ENCODE peak calls at places on chromosome X, in nine cellular contexts. One of them, this sample, is unnamed.

GRCh38 chrX:41518127-41518840 is 71.1 kb downstream of the NYX start:
- DNase-seq in NCI-H2081: no peak
- DNase-seq in cardiac muscle cell: no peak
- DNase-seq in uterus: no peak
- DNase-seq in HL-60: no peak
- DNase-seq in GF-D8: no peak
- DNase-seq in ovary: no peak
- DNase-seq in PC-3: no peak
- DNase-seq in HCT116: no peak
- DNase-seq in this sample: no peak

GRCh38 chrX:119150163-119151135 is 22.8 kb upstream of the KIAA1210 start:
- DNase-seq in NCI-H2081: no peak
- DNase-seq in cardiac muscle cell: no peak
- DNase-seq in uterus: peak; percentile 14
- DNase-seq in HL-60: no peak
- DNase-seq in GF-D8: no peak
- DNase-seq in ovary: peak; percentile 25
- DNase-seq in PC-3: no peak
- DNase-seq in HCT116: no peak
- DNase-seq in this sample: no peak

GRCh38 chrX:41045960-41046567 is 39.2 kb upstream of the USP9X start:
- DNase-seq in NCI-H2081: no peak
- DNase-seq in cardiac muscle cell: peak; percentile 84
- DNase-seq in uterus: peak; percentile 15
- DNase-seq in HL-60: no peak
- DNase-seq in GF-D8: no peak
- DNase-seq in ovary: no peak
- DNase-seq in PC-3: no peak
- DNase-seq in HCT116: no peak
- DNase-seq in this sample: no peak

GRCh38 chrX:37685452-37686347 is at the start of gene XK:
- DNase-seq in NCI-H2081: peak; percentile 67
- DNase-seq in cardiac muscle cell: peak; percentile 25
- DNase-seq in uterus: peak; percentile 28
- DNase-seq in HL-60: no peak
- DNase-seq in GF-D8: peak; percentile 70
- DNase-seq in ovary: peak; percentile 19
- DNase-seq in PC-3: peak; percentile 55
- DNase-seq in HCT116: peak; percentile 71
- DNase-seq in this sample: peak; percentile 24

GRCh38 chrX:12894074-12894691 is 12.2 kb upstream of the TLR8 start:
- DNase-seq in NCI-H2081: peak; percentile 44
- DNase-seq in cardiac muscle cell: peak; percentile 38
- DNase-seq in uterus: peak; percentile 16
- DNase-seq in HL-60: no peak
- DNase-seq in GF-D8: no peak
- DNase-seq in ovary: no peak
- DNase-seq in PC-3: peak; percentile 55
- DNase-seq in HCT116: peak; percentile 21
- DNase-seq in this sample: peak; percentile 57

GRCh38 chrX:130097507-130098201 is 12.6 kb downstream of the ELF4 start:
- DNase-seq in NCI-H2081: no peak
- DNase-seq in cardiac muscle cell: no peak
- DNase-seq in uterus: no peak
- DNase-seq in HL-60: no peak
- DNase-seq in GF-D8: peak; percentile 18
- DNase-seq in ovary: no peak
- DNase-seq in PC-3: no peak
- DNase-seq in HCT116: no peak
- DNase-seq in this sample: no peak

GRCh38 chrX:155061770-155062169 is 9.2 kb downstream of the CMC4 start:
- DNase-seq in NCI-H2081: no peak
- DNase-seq in cardiac muscle cell: no peak
- DNase-seq in uterus: no peak
- DNase-seq in HL-60: no peak
- DNase-seq in GF-D8: no peak
- DNase-seq in ovary: no peak
- DNase-seq in PC-3: no peak
- DNase-seq in HCT116: no peak
- DNase-seq in this sample: no peak

GRCh38 chrX:115894087-115894486 is 276.5 kb upstream of the AGTR2 start:
- DNase-seq in NCI-H2081: peak; percentile 47
- DNase-seq in cardiac muscle cell: peak; percentile 13
- DNase-seq in uterus: no peak
- DNase-seq in HL-60: no peak
- DNase-seq in GF-D8: no peak
- DNase-seq in ovary: peak; percentile 28
- DNase-seq in PC-3: peak; percentile 65
- DNase-seq in HCT116: peak; percentile 2
- DNase-seq in this sample: peak; percentile 59

GRCh38 chrX:102835504-102836146 is 101.4 kb upstream of the RAB40AL start:
- DNase-seq in NCI-H2081: no peak
- DNase-seq in cardiac muscle cell: peak; percentile 51
- DNase-seq in uterus: no peak
- DNase-seq in HL-60: no peak
- DNase-seq in GF-D8: no peak
- DNase-seq in ovary: no peak
- DNase-seq in PC-3: peak; percentile 53
- DNase-seq in HCT116: no peak
- DNase-seq in this sample: peak; percentile 7

GRCh38 chrX:70774223-70774622 is 134.3 kb downstream of the TEX11 start:
- DNase-seq in NCI-H2081: no peak
- DNase-seq in cardiac muscle cell: no peak
- DNase-seq in uterus: no peak
- DNase-seq in HL-60: no peak
- DNase-seq in GF-D8: no peak
- DNase-seq in ovary: no peak
- DNase-seq in PC-3: no peak
- DNase-seq in HCT116: no peak
- DNase-seq in this sample: no peak

GRCh38 chrX:43850612-43851011 is 31.6 kb downstream of the MAOB start:
- DNase-seq in NCI-H2081: no peak
- DNase-seq in cardiac muscle cell: no peak
- DNase-seq in uterus: no peak
- DNase-seq in HL-60: no peak
- DNase-seq in GF-D8: no peak
- DNase-seq in ovary: no peak
- DNase-seq in PC-3: no peak
- DNase-seq in HCT116: no peak
- DNase-seq in this sample: no peak

GRCh38 chrX:23770142-23770541 is 12.8 kb upstream of the SAT1 start:
- DNase-seq in NCI-H2081: no peak
- DNase-seq in cardiac muscle cell: no peak
- DNase-seq in uterus: no peak
- DNase-seq in HL-60: no peak
- DNase-seq in GF-D8: no peak
- DNase-seq in ovary: no peak
- DNase-seq in PC-3: no peak
- DNase-seq in HCT116: no peak
- DNase-seq in this sample: no peak

GRCh38 chrX:40521868-40522450 is 58.8 kb upstream of the ATP6AP2 start:
- DNase-seq in NCI-H2081: no peak
- DNase-seq in cardiac muscle cell: no peak
- DNase-seq in uterus: no peak
- DNase-seq in HL-60: no peak
- DNase-seq in GF-D8: no peak
- DNase-seq in ovary: no peak
- DNase-seq in PC-3: no peak
- DNase-seq in HCT116: no peak
- DNase-seq in this sample: no peak

GRCh38 chrX:133985164-133986007 is at the start of gene GPC3:
- DNase-seq in NCI-H2081: peak; percentile 45
- DNase-seq in cardiac muscle cell: peak; percentile 65
- DNase-seq in uterus: peak; percentile 32
- DNase-seq in HL-60: no peak
- DNase-seq in GF-D8: no peak
- DNase-seq in ovary: peak; percentile 27
- DNase-seq in PC-3: no peak
- DNase-seq in HCT116: no peak
- DNase-seq in this sample: no peak

GRCh38 chrX:27445438-27445837 is 17.7 kb downstream of the PPP4R3C start:
- DNase-seq in NCI-H2081: no peak
- DNase-seq in cardiac muscle cell: no peak
- DNase-seq in uterus: no peak
- DNase-seq in HL-60: no peak
- DNase-seq in GF-D8: no peak
- DNase-seq in ovary: no peak
- DNase-seq in PC-3: no peak
- DNase-seq in HCT116: no peak
- DNase-seq in this sample: no peak

GRCh38 chrX:153469811-153470410 is 465 bp downstream of the HAUS7 start:
- DNase-seq in NCI-H2081: no peak
- DNase-seq in cardiac muscle cell: peak; percentile 23
- DNase-seq in uterus: no peak
- DNase-seq in HL-60: peak; percentile 34
- DNase-seq in GF-D8: peak; percentile 4
- DNase-seq in ovary: no peak
- DNase-seq in PC-3: peak; percentile 28
- DNase-seq in HCT116: no peak
- DNase-seq in this sample: no peak

GRCh38 chrX:133640161-133641015 is 225.1 kb upstream of the GPC4 start:
- DNase-seq in NCI-H2081: no peak
- DNase-seq in cardiac muscle cell: peak; percentile 4
- DNase-seq in uterus: no peak
- DNase-seq in HL-60: no peak
- DNase-seq in GF-D8: no peak
- DNase-seq in ovary: no peak
- DNase-seq in PC-3: peak; percentile 58
- DNase-seq in HCT116: no peak
- DNase-seq in this sample: no peak

GRCh38 chrX:48890296-48890925 is 7.2 kb downstream of the TIMM17B start:
- DNase-seq in NCI-H2081: no peak
- DNase-seq in cardiac muscle cell: no peak
- DNase-seq in uterus: no peak
- DNase-seq in HL-60: no peak
- DNase-seq in GF-D8: no peak
- DNase-seq in ovary: no peak
- DNase-seq in PC-3: peak; percentile 12
- DNase-seq in HCT116: no peak
- DNase-seq in this sample: no peak

GRCh38 chrX:103817502-103817901 is 14.6 kb downstream of the RAB9B start:
- DNase-seq in NCI-H2081: peak; percentile 74
- DNase-seq in cardiac muscle cell: peak; percentile 51
- DNase-seq in uterus: peak; percentile 17
- DNase-seq in HL-60: peak; percentile 2
- DNase-seq in GF-D8: no peak
- DNase-seq in ovary: no peak
- DNase-seq in PC-3: peak; percentile 87
- DNase-seq in HCT116: peak; percentile 15
- DNase-seq in this sample: peak; percentile 32

GRCh38 chrX:30821116-30821515 is 67.9 kb downstream of the TAB3 start:
- DNase-seq in NCI-H2081: no peak
- DNase-seq in cardiac muscle cell: no peak
- DNase-seq in uterus: no peak
- DNase-seq in HL-60: no peak
- DNase-seq in GF-D8: no peak
- DNase-seq in ovary: no peak
- DNase-seq in PC-3: peak; percentile 5
- DNase-seq in HCT116: no peak
- DNase-seq in this sample: no peak

GRCh38 chrX:153870791-153871360 is 15.1 kb downstream of the L1CAM start:
- DNase-seq in NCI-H2081: no peak
- DNase-seq in cardiac muscle cell: no peak
- DNase-seq in uterus: no peak
- DNase-seq in HL-60: no peak
- DNase-seq in GF-D8: no peak
- DNase-seq in ovary: no peak
- DNase-seq in PC-3: no peak
- DNase-seq in HCT116: no peak
- DNase-seq in this sample: peak; percentile 39

GRCh38 chrX:56505866-56506265 is 57.6 kb upstream of the UBQLN2 start:
- DNase-seq in NCI-H2081: no peak
- DNase-seq in cardiac muscle cell: no peak
- DNase-seq in uterus: no peak
- DNase-seq in HL-60: no peak
- DNase-seq in GF-D8: no peak
- DNase-seq in ovary: no peak
- DNase-seq in PC-3: peak; percentile 68
- DNase-seq in HCT116: no peak
- DNase-seq in this sample: no peak

GRCh38 chrX:23656684-23657083 is 10.6 kb upstream of the PRDX4 start:
- DNase-seq in NCI-H2081: no peak
- DNase-seq in cardiac muscle cell: no peak
- DNase-seq in uterus: no peak
- DNase-seq in HL-60: no peak
- DNase-seq in GF-D8: no peak
- DNase-seq in ovary: peak; percentile 12
- DNase-seq in PC-3: peak; percentile 24
- DNase-seq in HCT116: no peak
- DNase-seq in this sample: no peak

GRCh38 chrX:34918091-34918736 is 24.4 kb upstream of the FAM47B start:
- DNase-seq in NCI-H2081: no peak
- DNase-seq in cardiac muscle cell: peak; percentile 35
- DNase-seq in uterus: no peak
- DNase-seq in HL-60: no peak
- DNase-seq in GF-D8: no peak
- DNase-seq in ovary: no peak
- DNase-seq in PC-3: peak; percentile 51
- DNase-seq in HCT116: no peak
- DNase-seq in this sample: no peak

GRCh38 chrX:9510366-9510765 is 45.5 kb downstream of the TBL1X start:
- DNase-seq in NCI-H2081: no peak
- DNase-seq in cardiac muscle cell: no peak
- DNase-seq in uterus: no peak
- DNase-seq in HL-60: no peak
- DNase-seq in GF-D8: no peak
- DNase-seq in ovary: no peak
- DNase-seq in PC-3: peak; percentile 6
- DNase-seq in HCT116: no peak
- DNase-seq in this sample: no peak